ENCODE peak calls at places on chromosomes 2 and 18, in eight cellular contexts. P is GM23338, R is astrocyte, Q is GM10248, Z is thyroid gland, H is GM06990, M is Calu3, K is type B pancreatic cell. G is an unnamed sample.

GRCh38 chr2:22281033-22281432 is 1103.9 kb upstream of the KLHL29 start:
- DNase-seq in Q (no peak), P (no peak), R (peak), Z (no peak), H (no peak), M (peak), K (no peak), G (no peak)

GRCh38 chr18:75211002-75211621 is 515 bp downstream of the TSHZ1 start:
- DNase-seq in H (peak), Z (no peak), K (no peak), Q (peak), M (no peak), R (no peak), P (peak), G (peak)

GRCh38 chr2:216776076-216776726 is 80.9 kb upstream of the IGFBP5 start:
- DNase-seq in Q (no peak), H (no peak), K (no peak), Z (no peak), M (no peak), P (no peak), R (peak), G (no peak)

GRCh38 chr2:134499307-134499706 is 219.5 kb downstream of the TMEM163 start:
- DNase-seq in K (no peak), M (no peak), Q (no peak), Z (no peak), R (no peak), P (no peak), H (no peak), G (no peak)

GRCh38 chr18:9828794-9829712 is 56.7 kb upstream of the TXNDC2 start:
- DNase-seq in R (no peak), K (no peak), Z (no peak), H (no peak), Q (no peak), P (no peak), M (no peak), G (no peak)

GRCh38 chr2:209505410-209505809 is 81.6 kb downstream of the MAP2 start:
- DNase-seq in H (no peak), P (no peak), M (no peak), Q (no peak), R (no peak), Z (no peak), K (no peak), G (no peak)

GRCh38 chr18:73980289-73980979 is 167.2 kb downstream of the FBXO15 start:
- DNase-seq in Q (no peak), H (no peak), K (no peak), Z (no peak), R (no peak), P (peak), M (peak), G (no peak)

GRCh38 chr2:113886479-113887383 is 3.2 kb upstream of the ACTR3 start:
- DNase-seq in P (no peak), R (peak), M (peak), Z (no peak), H (peak), Q (peak), K (no peak), G (peak)

GRCh38 chr18:59220784-59221765 is 1.1 kb downstream of the GRP start:
- DNase-seq in Z (no peak), K (no peak), H (no peak), P (peak), R (no peak), M (no peak), Q (no peak), G (peak)

GRCh38 chr2:106614511-106615291 is 127.5 kb downstream of the CD8B2 start:
- DNase-seq in R (no peak), Z (no peak), H (no peak), K (no peak), M (peak), P (no peak), Q (no peak), G (no peak)

GRCh38 chr2:100588071-100588786 is 25.4 kb downstream of the PDCL3 start:
- DNase-seq in M (no peak), R (peak), P (no peak), Z (no peak), H (peak), Q (peak), K (no peak), G (peak)

GRCh38 chr2:13414907-13415306 is 698.2 kb downstream of the TRIB2 start:
- DNase-seq in H (no peak), P (no peak), Z (no peak), M (no peak), Q (no peak), K (no peak), R (no peak), G (no peak)

GRCh38 chr2:106575955-106576354 is 88.8 kb downstream of the CD8B2 start:
- DNase-seq in Q (no peak), P (peak), R (peak), M (no peak), K (no peak), H (no peak), Z (peak), G (no peak)

GRCh38 chr2:32946314-32947075 is at the start of gene LTBP1:
- DNase-seq in M (peak), Z (peak), H (peak), R (peak), Q (peak), K (peak), P (peak), G (peak)

GRCh38 chr2:88746929-88747490 is 55.5 kb downstream of the RPIA start:
- DNase-seq in H (no peak), R (no peak), K (no peak), Q (no peak), M (no peak), Z (no peak), P (no peak), G (no peak)

GRCh38 chr2:160281213-160281612 is 81.1 kb upstream of the ITGB6 start:
- DNase-seq in H (no peak), Z (no peak), R (no peak), Q (no peak), K (no peak), M (no peak), P (no peak), G (no peak)

GRCh38 chr18:6044773-6045172 is 149.5 kb upstream of the TMEM200C start:
- DNase-seq in Z (no peak), P (peak), M (no peak), Q (no peak), K (no peak), R (no peak), H (no peak), G (no peak)

GRCh38 chr2:26560892-26561291 is 80.3 kb downstream of the CIB4 start:
- DNase-seq in P (no peak), R (no peak), K (no peak), M (no peak), H (no peak), Q (no peak), Z (no peak), G (no peak)

GRCh38 chr2:180360283-180360618 is 353.2 kb upstream of the CWC22 start:
- DNase-seq in Q (no peak), Z (no peak), H (peak), R (no peak), K (no peak), M (no peak), P (no peak), G (no peak)

GRCh38 chr2:180364719-180365118 is 357.6 kb upstream of the CWC22 start:
- DNase-seq in K (no peak), H (no peak), Z (no peak), Q (no peak), P (no peak), R (no peak), M (no peak), G (no peak)

GRCh38 chr2:180358458-180358857 is 351.4 kb upstream of the CWC22 start:
- DNase-seq in H (no peak), P (no peak), Z (no peak), Q (no peak), K (no peak), R (no peak), M (no peak), G (no peak)

GRCh38 chr2:180356676-180357075 is 349.6 kb upstream of the CWC22 start:
- DNase-seq in Z (no peak), Q (no peak), M (no peak), R (no peak), P (no peak), H (no peak), K (no peak), G (no peak)

GRCh38 chr2:180359522-180360282 is 352.6 kb upstream of the CWC22 start:
- DNase-seq in P (peak), H (peak), Q (peak), K (no peak), R (no peak), M (peak), Z (no peak), G (no peak)
- TF ChIP-seq CTCF in P (peak), H (peak), Q (no peak), K (peak), R (no peak), M (peak), Z (no peak), G (no peak)

DNA sequence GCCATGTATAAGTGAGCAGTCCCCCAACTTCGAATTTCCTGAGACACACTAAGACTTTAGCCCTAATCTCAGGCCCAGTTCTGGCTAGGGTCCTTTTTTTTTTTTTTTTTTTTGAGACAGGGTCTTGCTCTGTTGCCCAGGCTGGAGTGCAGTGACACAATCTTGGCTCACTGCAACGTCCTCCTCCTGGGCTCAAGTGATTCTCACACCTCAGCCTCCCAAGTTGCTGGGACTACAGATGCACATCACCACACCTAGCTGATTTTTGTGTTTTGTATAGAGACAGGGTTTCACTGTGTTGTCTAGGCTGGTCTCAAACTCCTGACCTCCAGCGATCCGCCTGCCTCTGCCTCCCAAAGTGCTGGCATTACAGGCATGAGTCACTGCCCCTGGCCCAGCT is 23.9 kb upstream of the TGIF1 start:
- DNase-seq in H (no peak), K (no peak), Z (no peak), M (no peak), Q (no peak), P (no peak), R (no peak), G (no peak)
- TF ChIP-seq CTCF in H (no peak), K (no peak), Z (no peak), M (no peak), Q (no peak), P (no peak), R (no peak), G (no peak)

DNA sequence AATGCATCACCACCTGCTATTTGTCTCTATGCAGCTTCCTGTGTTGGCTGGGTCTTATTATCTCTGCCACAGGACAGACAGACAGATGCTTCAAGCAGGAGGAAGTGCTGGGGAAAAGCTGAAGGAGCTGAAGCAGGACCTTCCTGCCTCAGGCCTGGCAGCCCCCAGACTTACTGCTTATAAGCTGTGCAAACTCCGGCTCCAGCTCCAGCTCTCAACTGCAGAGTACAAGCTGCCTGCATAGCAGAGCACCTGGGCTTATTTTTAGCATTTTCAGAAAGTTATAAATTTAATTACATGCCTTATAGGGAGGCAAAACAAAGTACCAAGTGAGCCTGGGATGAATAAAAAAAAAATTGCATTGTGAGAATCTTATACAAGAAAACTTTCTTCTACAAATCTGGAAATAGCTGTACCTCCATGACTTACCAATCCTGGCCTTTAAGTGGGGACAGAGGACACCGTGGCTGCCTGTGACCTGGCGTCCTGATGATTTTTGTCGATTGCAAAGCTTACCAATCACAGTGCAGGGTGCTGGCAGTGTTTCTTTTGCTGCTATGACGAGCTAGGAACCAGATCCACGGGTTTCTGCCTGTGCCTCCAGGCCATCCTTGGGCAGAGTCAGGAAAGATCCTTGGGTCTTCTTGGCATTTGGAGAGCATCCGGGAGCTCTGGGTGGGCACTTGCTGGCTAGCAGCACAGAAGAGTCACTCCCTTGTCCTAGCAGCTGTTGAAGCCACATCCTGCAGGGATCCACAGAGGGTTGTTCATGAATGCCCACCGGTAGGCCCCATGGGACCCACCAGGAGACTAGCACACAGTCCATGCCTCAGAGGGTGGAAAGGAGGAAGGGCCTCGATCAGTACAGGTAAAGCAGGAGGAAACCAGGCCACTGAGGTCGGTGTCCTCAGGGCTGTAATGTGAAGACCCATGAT is 206.1 kb downstream of the SEPTIN10 start:
- DNase-seq in Q (no peak), Z (peak), H (no peak), R (no peak), K (no peak), M (no peak), P (no peak), G (no peak)
- TF ChIP-seq CTCF in Q (no peak), Z (no peak), H (no peak), R (no peak), K (no peak), M (no peak), P (no peak), G (no peak)

DNA sequence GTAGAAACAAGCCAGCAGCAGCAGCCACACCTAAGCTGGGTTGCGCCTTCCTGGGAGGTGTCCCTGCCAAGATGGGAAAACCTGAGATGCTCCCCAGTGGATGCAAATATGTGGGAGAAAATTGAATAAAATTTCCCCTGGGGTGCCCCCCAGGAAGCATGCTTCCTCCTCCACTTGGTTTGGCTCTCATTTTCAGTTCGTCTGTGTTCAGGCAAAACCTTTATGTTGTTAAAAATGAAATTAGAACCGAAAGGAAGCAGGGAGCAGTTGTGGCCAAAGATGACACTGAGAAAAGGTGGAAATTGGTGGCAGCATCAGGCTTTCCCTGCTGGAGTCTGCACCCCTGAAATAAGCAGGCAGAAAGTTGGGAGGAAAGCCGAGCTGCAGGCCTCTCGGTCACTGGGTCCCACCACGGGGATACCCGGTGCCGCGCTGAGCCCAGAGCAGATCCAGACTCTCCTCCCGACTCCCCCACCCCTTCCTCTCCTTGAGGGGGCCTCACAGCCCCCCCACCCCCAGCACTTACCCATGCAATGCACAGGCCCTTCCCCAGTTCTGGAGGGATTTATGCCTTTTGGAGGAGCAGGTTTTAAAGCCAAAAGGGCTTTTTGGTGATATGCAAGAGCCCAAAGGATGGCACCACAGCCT is 267.7 kb upstream of the SPRED2 start:
- DNase-seq in M (no peak), R (no peak), K (no peak), Q (peak), H (no peak), P (no peak), Z (no peak), G (peak)
- TF ChIP-seq CTCF in M (no peak), R (no peak), K (no peak), Q (no peak), H (no peak), P (no peak), Z (no peak), G (no peak)

GRCh38 chr2:120906914-120907313 is 171.2 kb downstream of the GLI2 start:
- DNase-seq in Z (no peak), P (no peak), K (no peak), H (no peak), M (no peak), R (no peak), Q (no peak), G (no peak)

GRCh38 chr2:120904379-120904778 is 168.7 kb downstream of the GLI2 start:
- DNase-seq in P (peak), Q (no peak), K (no peak), M (no peak), Z (no peak), R (no peak), H (no peak), G (no peak)

GRCh38 chr2:120905298-120905697 is 169.6 kb downstream of the GLI2 start:
- DNase-seq in K (no peak), Q (no peak), P (no peak), H (no peak), Z (no peak), M (no peak), R (no peak), G (no peak)

GRCh38 chr2:120904825-120905224 is 169.2 kb downstream of the GLI2 start:
- DNase-seq in Q (no peak), P (no peak), R (no peak), K (no peak), Z (no peak), H (no peak), M (no peak), G (no peak)

GRCh38 chr2:120905824-120906571 is 170.3 kb downstream of the GLI2 start:
- DNase-seq in H (no peak), M (no peak), K (no peak), Q (no peak), R (no peak), P (no peak), Z (no peak), G (no peak)
- TF ChIP-seq CTCF in H (no peak), M (no peak), K (no peak), Q (no peak), R (no peak), P (no peak), Z (no peak), G (no peak)